ENCODE peak calls at places on chromosomes 1 and 21, in four cellular contexts. H is WTC11, P is K562, E is H1. U is an unnamed sample.

GRCh38 chr1:116737855-116738318 is 16.3 kb upstream of the CD2 start:
- DNase-seq in E (no peak), H (no peak), P (no peak), U (no peak)

GRCh38 chr1:155195201-155196102 is 12.2 kb downstream of the THBS3 start:
- DNase-seq in E (no peak), P (peak; percentile 65), H (no peak), U (no peak)

GRCh38 chr1:246836647-246837046 is 95.1 kb downstream of the AHCTF1 start:
- DNase-seq in H (no peak), E (no peak), P (no peak), U (no peak)

GRCh38 chr1:2414297-2414958 is 2.1 kb upstream of the PEX10 start:
- DNase-seq in E (no peak), H (peak; percentile 86), P (peak; percentile 84), U (peak; percentile 91)

GRCh38 chr21:42041246-42041645 is 29.9 kb upstream of the UMODL1 start:
- DNase-seq in H (no peak), P (no peak), E (no peak), U (no peak)

GRCh38 chr1:241531195-241532172 is 694 bp upstream of the KMO start:
- DNase-seq in E (no peak), P (peak; percentile 32), H (no peak), U (peak; percentile 17)

GRCh38 chr1:46221749-46222148 is 18.6 kb downstream of the LURAP1 start:
- DNase-seq in P (no peak), H (peak; percentile 48), E (no peak), U (no peak)

GRCh38 chr1:167564592-167564991 is 11.0 kb upstream of the CREG1 start:
- DNase-seq in E (no peak), H (no peak), P (no peak), U (no peak)

GRCh38 chr1:240794061-240794843 is 182.3 kb upstream of the GREM2 start:
- DNase-seq in E (no peak), H (no peak), P (no peak), U (no peak)

GRCh38 chr1:155199792-155200191 is 7.9 kb downstream of the THBS3 start:
- DNase-seq in H (no peak), P (no peak), E (no peak), U (peak; percentile 8)

GRCh38 chr1:116666747-116667576 is 571 bp downstream of the IGSF3 start:
- DNase-seq in P (no peak), E (no peak), H (no peak), U (peak; percentile 48)

GRCh38 chr1:109535971-109536491 is 3.6 kb upstream of the GPR61 start:
- DNase-seq in P (no peak), E (no peak), H (no peak), U (no peak)

GRCh38 chr1:76781447-76781846 is 85.8 kb upstream of the ST6GALNAC5 start:
- DNase-seq in E (no peak), H (no peak), P (no peak), U (no peak)

GRCh38 chr1:225364439-225364838 is 63.4 kb downstream of the LBR start:
- DNase-seq in H (no peak), E (no peak), P (no peak), U (no peak)

GRCh38 chr21:14757533-14758327 is 211.6 kb upstream of the SAMSN1 start:
- DNase-seq in E (no peak), H (no peak), P (no peak), U (no peak)

GRCh38 chr1:63868220-63868897 is 94.5 kb downstream of the ROR1 start:
- DNase-seq in E (no peak), P (no peak), H (no peak), U (no peak)

GRCh38 chr1:46812996-46813857 is 14.4 kb downstream of the CYP4B1 start:
- DNase-seq in H (no peak), E (no peak), P (no peak), U (no peak)

GRCh38 chr1:185532853-185533252 is 201.3 kb upstream of the HMCN1 start:
- DNase-seq in P (no peak), H (no peak), E (no peak), U (no peak)

GRCh38 chr1:21586926-21587601 is 77.8 kb downstream of the ALPL start:
- DNase-seq in P (peak; percentile 90), H (peak; percentile 40), E (no peak), U (peak; percentile 80)

GRCh38 chr1:180515857-180516388 is 13.5 kb upstream of the ACBD6 start:
- DNase-seq in P (peak; percentile 82), H (peak; percentile 66), E (peak; percentile 39), U (peak; percentile 83)

GRCh38 chr1:45643978-45644377 is 20.1 kb upstream of the CCDC17 start:
- DNase-seq in E (no peak), H (no peak), P (no peak), U (no peak)

GRCh38 chr1:235423214-235423652 is 56.0 kb downstream of the TBCE start:
- DNase-seq in E (no peak), H (no peak), P (no peak), U (no peak)

GRCh38 chr1:66278260-66279046 is 255.5 kb upstream of the SGIP1 start:
- DNase-seq in P (no peak), H (no peak), E (no peak), U (no peak)

GRCh38 chr1:36537190-36537768 is 54.6 kb upstream of the CSF3R start:
- DNase-seq in P (no peak), H (no peak), E (no peak), U (no peak)

GRCh38 chr1:4595341-4596225 is 58.8 kb upstream of the AJAP1 start:
- DNase-seq in H (no peak), E (no peak), P (no peak), U (no peak)

GRCh38 chr1:197902131-197902453 is 338 bp upstream of the C1orf53 start:
- DNase-seq in E (no peak), P (no peak), H (no peak), U (no peak)

GRCh38 chr1:220076861-220077762 is 12.5 kb downstream of the BPNT1 start:
- DNase-seq in P (peak; percentile 26), E (no peak), H (no peak), U (no peak)

GRCh38 chr1:2349821-2350220 is 41.5 kb downstream of the MORN1 start:
- DNase-seq in E (no peak), P (no peak), H (no peak), U (no peak)

GRCh38 chr1:185786524-185786923 is 52.3 kb downstream of the HMCN1 start:
- DNase-seq in P (no peak), E (no peak), H (no peak), U (no peak)

GRCh38 chr1:39699419-39699818 is 8.2 kb upstream of the HPCAL4 start:
- DNase-seq in E (no peak), H (no peak), P (peak; percentile 44), U (no peak)

GRCh38 chr1:170221031-170221430 is 75.3 kb downstream of the NTMT2 start:
- DNase-seq in H (no peak), E (no peak), P (no peak), U (no peak)

DNA sequence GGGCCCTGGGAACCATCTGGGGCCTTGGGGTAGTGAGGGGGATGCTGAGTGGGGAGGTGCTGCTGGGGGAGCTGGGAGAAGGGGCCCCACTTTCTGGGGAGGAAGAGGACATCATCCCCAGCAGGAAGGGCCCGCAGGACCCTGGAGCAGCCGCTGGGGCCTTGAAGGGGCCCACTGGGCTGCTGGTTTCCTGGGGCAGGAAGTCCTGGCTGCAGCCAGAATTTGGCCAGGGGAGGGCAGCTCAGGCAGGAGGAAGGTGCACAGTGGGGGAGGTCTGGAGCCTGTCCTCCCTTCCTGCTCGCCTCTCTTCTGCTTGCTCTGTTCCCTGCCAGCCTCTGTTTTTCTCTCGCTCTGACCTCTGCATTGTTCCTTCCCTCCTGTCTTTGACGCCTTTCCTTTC is 23.8 kb downstream of the ACOT11 start:
- DNase-seq in P (no peak), E (no peak), H (peak; percentile 50), U (peak; percentile 48)
- TF ChIP-seq TEAD4 in P (no peak), E (no peak), H (no peak), U (no peak)

GRCh38 chr1:211169353-211169752 is 35.4 kb upstream of the KCNH1 start:
- DNase-seq in P (no peak), H (no peak), E (no peak), U (no peak)
- TF ChIP-seq TEAD4 in P (no peak), H (no peak), E (no peak), U (no peak)

DNA sequence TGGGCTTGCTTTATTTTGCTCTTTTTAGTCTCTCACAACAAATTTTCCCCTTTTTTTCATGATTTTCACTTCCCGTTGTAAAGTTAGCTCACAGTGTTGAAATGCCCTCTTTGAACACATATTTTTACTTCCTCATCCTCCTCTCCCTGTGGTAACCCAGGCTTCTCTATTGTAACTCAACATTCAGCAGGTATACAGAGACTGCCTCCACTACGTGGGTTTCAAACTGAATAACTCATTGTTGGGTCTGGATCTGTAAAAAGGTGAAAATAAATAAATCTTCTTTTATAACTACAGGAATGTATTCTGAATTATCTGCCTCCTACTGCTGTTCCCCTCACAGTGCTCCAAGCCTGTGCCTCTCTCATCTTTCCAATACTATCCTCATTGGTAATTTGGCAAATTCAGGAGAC is 166.4 kb downstream of the RUNX1 start:
- DNase-seq in P (no peak), E (no peak), H (no peak), U (no peak)
- TF ChIP-seq TEAD4 in P (no peak), E (no peak), H (no peak), U (no peak)

DNA sequence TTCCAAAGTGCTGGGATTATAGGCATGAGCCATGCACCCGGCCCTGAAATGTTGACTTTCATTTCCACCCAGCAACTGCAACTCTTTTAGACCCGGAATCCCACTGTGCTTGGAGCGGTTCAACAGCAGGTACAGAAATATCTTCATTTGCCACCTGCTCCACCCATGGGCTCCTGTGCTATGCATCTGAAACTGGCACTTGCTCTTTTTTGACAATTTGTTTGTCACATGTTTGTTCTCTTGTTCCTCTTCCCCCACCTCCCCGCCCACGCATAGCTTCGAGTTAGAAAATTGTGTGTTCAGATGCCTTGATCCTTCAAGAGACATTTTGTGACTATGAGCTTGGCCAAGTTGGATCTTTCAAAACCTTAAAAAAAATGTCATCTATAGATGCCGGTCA is 2.4 kb upstream of the IFNLR1 start:
- DNase-seq in P (no peak), E (no peak), H (no peak), U (no peak)
- TF ChIP-seq TEAD4 in P (no peak), E (no peak), H (no peak), U (no peak)

DNA sequence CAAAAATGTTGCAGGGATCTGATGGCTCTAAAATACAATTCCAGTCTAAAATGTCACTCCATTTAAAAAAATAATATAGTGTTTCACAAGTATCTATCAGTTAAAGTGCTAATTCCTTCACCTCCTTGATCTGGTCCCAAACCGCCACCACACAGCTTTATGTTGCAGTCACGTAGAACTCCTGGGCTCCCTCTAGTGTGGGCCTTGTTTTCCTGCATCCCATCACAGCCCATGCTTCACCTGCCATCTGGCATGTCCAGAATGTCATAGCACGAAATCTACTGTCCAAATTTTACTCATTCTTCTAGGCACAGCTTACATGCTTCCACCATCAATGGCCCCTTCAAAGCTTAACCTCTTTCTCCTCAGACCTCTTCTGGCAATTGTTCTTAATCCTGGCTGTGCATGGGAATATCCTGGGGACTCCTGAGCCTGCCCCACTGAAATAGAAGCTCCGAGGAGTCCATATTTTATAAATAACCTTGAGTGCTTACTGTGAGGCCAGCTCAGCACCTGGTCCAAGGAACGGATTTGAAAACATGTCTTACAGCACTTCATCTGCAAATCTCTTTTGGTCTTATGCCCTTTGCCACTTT is 15.5 kb downstream of the FYB2 start:
- DNase-seq in P (peak; percentile 32), H (peak; percentile 71), E (no peak), U (peak; percentile 34)
- TF ChIP-seq TEAD4 in P (no peak), H (no peak), E (peak; percentile 43), U (no peak)

U was measured in SK-N-SH.